ENCODE peak calls at places on chromosomes 4 and X, in six cellular contexts. T is HCT116; O is fibroblast of lung; W is CD8-positive, alpha-beta memory T cell; C is GM23338; B is body of pancreas. R is an unnamed sample.

GRCh38 chrX:97685753-97686152 is 802.0 kb downstream of the RPA4 start:
- DNase-seq in T (peak; percentile 13), O (peak; percentile 23), W (no peak), C (peak; percentile 44), B (peak; percentile 11), R (peak; percentile 0)

GRCh38 chrX:118974088-118974907 is at the start of gene LONRF3:
- DNase-seq in T (no peak), O (peak; percentile 28), W (peak; percentile 57), C (no peak), B (peak; percentile 74), R (peak; percentile 36)

GRCh38 chr4:162016991-162017390 is 146.8 kb downstream of the FSTL5 start:
- DNase-seq in T (no peak), O (no peak), W (no peak), C (no peak), B (no peak), R (no peak)

GRCh38 chr4:183906486-183906735 is 1.3 kb downstream of the STOX2 start:
- DNase-seq in T (no peak), O (no peak), W (no peak), C (no peak), B (peak; percentile 18), R (no peak)

GRCh38 chrX:70755850-70756249 is 152.7 kb downstream of the TEX11 start:
- DNase-seq in T (no peak), O (no peak), W (peak; percentile 46), C (peak; percentile 62), B (no peak), R (no peak)

GRCh38 chr4:137700072-137700471 is 167.8 kb upstream of the PCDH18 start:
- DNase-seq in T (no peak), O (peak; percentile 47), W (no peak), C (no peak), B (no peak), R (peak; percentile 68)

GRCh38 chr4:725368-726234 is 20.0 kb downstream of the PCGF3 start:
- DNase-seq in T (no peak), O (no peak), W (no peak), C (no peak), B (no peak), R (no peak)

GRCh38 chrX:138925330-138925729 is 213.8 kb upstream of the FGF13 start:
- DNase-seq in T (no peak), O (peak; percentile 95), W (no peak), C (no peak), B (no peak), R (peak; percentile 61)

GRCh38 chr4:10783351-10783750 is 98.8 kb upstream of the CLNK start:
- DNase-seq in T (no peak), O (peak; percentile 86), W (no peak), C (no peak), B (no peak), R (no peak)

GRCh38 chr4:128107766-128108165 is 46.7 kb downstream of the LARP1B start:
- DNase-seq in T (no peak), O (peak; percentile 92), W (no peak), C (no peak), B (no peak), R (no peak)

GRCh38 chr4:101933855-101934254 is 143.3 kb downstream of the BANK1 start:
- DNase-seq in T (no peak), O (no peak), W (no peak), C (no peak), B (no peak), R (no peak)

GRCh38 chrX:44874481-44875184 is 1.6 kb downstream of the KDM6A start:
- DNase-seq in T (no peak), O (peak; percentile 57), W (peak; percentile 65), C (peak; percentile 39), B (no peak), R (peak; percentile 36)

GRCh38 chrX:154435171-154435733 is 1.7 kb upstream of the GDI1 start:
- DNase-seq in T (no peak), O (no peak), W (no peak), C (no peak), B (no peak), R (no peak)

GRCh38 chr4:184364100-184364921 is 110.0 kb downstream of the IRF2 start:
- DNase-seq in T (no peak), O (no peak), W (no peak), C (no peak), B (no peak), R (no peak)

GRCh38 chr4:154559141-154559841 is 3.5 kb upstream of the FGB start:
- DNase-seq in T (peak; percentile 44), O (peak; percentile 60), W (no peak), C (peak; percentile 80), B (no peak), R (peak; percentile 15)

GRCh38 chr4:164229255-164229654 is 524.7 kb upstream of the SMIM31 start:
- DNase-seq in T (no peak), O (no peak), W (no peak), C (no peak), B (no peak), R (no peak)

GRCh38 chr4:124530464-124531077 is 182.0 kb downstream of the ANKRD50 start:
- DNase-seq in T (no peak), O (no peak), W (no peak), C (no peak), B (no peak), R (no peak)

GRCh38 chr4:52369649-52370048 is 289.5 kb downstream of the USP46 start:
- DNase-seq in T (no peak), O (no peak), W (no peak), C (peak; percentile 9), B (no peak), R (no peak)

GRCh38 chrX:149006235-149006634 is 498.9 kb downstream of the IDS start:
- DNase-seq in T (no peak), O (no peak), W (no peak), C (no peak), B (no peak), R (no peak)

GRCh38 chr4:163395758-163396157 is 52.1 kb downstream of the NPY5R start:
- DNase-seq in T (no peak), O (no peak), W (no peak), C (no peak), B (no peak), R (no peak)

GRCh38 chrX:68685722-68686683 is 38.5 kb downstream of the STARD8 start:
- DNase-seq in T (no peak), O (peak; percentile 63), W (no peak), C (peak; percentile 72), B (no peak), R (no peak)

GRCh38 chr4:179762840-179763239 is 2320.6 kb upstream of the AGA start:
- DNase-seq in T (no peak), O (no peak), W (no peak), C (no peak), B (no peak), R (no peak)

GRCh38 chr4:24219171-24219570 is 329.3 kb upstream of the PPARGC1A start:
- DNase-seq in T (no peak), O (peak; percentile 33), W (no peak), C (no peak), B (peak; percentile 19), R (no peak)

GRCh38 chr4:120198411-120198810 is 131.8 kb upstream of the MAD2L1 start:
- DNase-seq in T (no peak), O (peak; percentile 65), W (no peak), C (no peak), B (no peak), R (no peak)

GRCh38 chr4:147103403-147103946 is 157.8 kb upstream of the TTC29 start:
- DNase-seq in T (no peak), O (peak; percentile 98), W (no peak), C (no peak), B (no peak), R (peak; percentile 68)

GRCh38 chr4:177907736-177908424 is 465.6 kb upstream of the AGA start:
- DNase-seq in T (no peak), O (no peak), W (no peak), C (peak; percentile 7), B (no peak), R (no peak)

GRCh38 chrX:12080265-12080664 is 58.0 kb upstream of the FRMPD4 start:
- DNase-seq in T (no peak), O (peak; percentile 23), W (no peak), C (peak; percentile 72), B (no peak), R (no peak)

GRCh38 chr4:164536829-164537228 is 217.1 kb upstream of the SMIM31 start:
- DNase-seq in T (peak; percentile 48), O (peak; percentile 98), W (no peak), C (no peak), B (no peak), R (no peak)

GRCh38 chr4:6272863-6273660 is 3.4 kb downstream of the WFS1 start:
- DNase-seq in T (no peak), O (peak; percentile 90), W (no peak), C (no peak), B (no peak), R (peak; percentile 72)

GRCh38 chr4:78059524-78059889 is 2.4 kb downstream of the FRAS1 start:
- DNase-seq in T (peak; percentile 84), O (peak; percentile 76), W (no peak), C (peak; percentile 97), B (peak; percentile 66), R (peak; percentile 14)
- H3K4me3 ChIP-seq in T (peak overlapping the region; percentile 70), O (no peak overlapping the region), W (no peak overlapping the region), C (peak overlapping the region; percentile 95), B (no peak overlapping the region), R (no peak overlapping the region)

GRCh38 chr4:2406406-2406805 is 12.0 kb downstream of the ZFYVE28 start:
- DNase-seq in T (no peak), O (no peak), W (no peak), C (no peak), B (no peak), R (no peak)
- H3K4me1 ChIP-seq in T (peaks cover 28% of the 10 kb centered on the region), O (peaks cover 3% of the 10 kb centered on the region), W (peaks cover 41% of the 10 kb centered on the region), C (peaks cover 23% of the 10 kb centered on the region), B (peaks cover 16% of the 10 kb centered on the region), R (no peaks in the 10 kb centered on the region)

GRCh38 chr4:123401466-123402175 is 5.0 kb downstream of the SPRY1 start:
- DNase-seq in T (no peak), O (no peak), W (no peak), C (no peak), B (no peak), R (no peak)
- H3K27ac ChIP-seq in T (no peak overlapping the region), O (peak overlapping the region; percentile 57), W (no peak overlapping the region), C (no peak overlapping the region), B (peak overlapping the region; percentile 13), R (no peak overlapping the region)

GRCh38 chr4:151455212-151455611 is 46.2 kb downstream of the FHIP1A start:
- DNase-seq in T (no peak), O (no peak), W (no peak), C (peak; percentile 45), B (no peak), R (no peak)

GRCh38 chr4:151460434-151460833 is 51.5 kb downstream of the FHIP1A start:
- DNase-seq in T (no peak), O (no peak), W (no peak), C (no peak), B (no peak), R (no peak)

GRCh38 chr4:151459380-151459779 is 50.4 kb downstream of the FHIP1A start:
- DNase-seq in T (no peak), O (no peak), W (no peak), C (no peak), B (no peak), R (no peak)

GRCh38 chr4:151458148-151458547 is 49.2 kb downstream of the FHIP1A start:
- DNase-seq in T (no peak), O (peak; percentile 10), W (no peak), C (no peak), B (peak; percentile 42), R (no peak)

DNA sequence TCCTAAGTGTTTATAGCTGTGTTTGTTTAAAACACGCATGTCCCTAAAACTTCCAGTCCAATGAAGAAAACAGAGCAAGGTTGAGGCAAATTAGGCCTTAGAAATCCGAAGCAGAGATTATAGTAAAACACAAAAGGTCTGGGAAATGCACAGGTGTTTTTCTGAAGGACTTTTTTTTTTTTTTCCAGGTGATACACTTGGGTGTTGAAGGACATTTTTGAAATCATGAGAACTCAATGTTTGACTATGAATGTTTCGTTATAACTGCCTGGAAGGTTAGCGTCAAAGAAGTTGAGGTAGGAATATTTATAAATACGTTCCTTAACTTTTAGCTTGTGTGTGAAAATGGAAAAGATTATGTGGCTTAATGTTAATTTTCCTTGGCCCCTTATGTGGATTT is 45.5 kb downstream of the FHIP1A start:
- DNase-seq in T (no peak), O (no peak), W (no peak), C (no peak), B (no peak), R (no peak)
- H3K4me3 ChIP-seq in T (no peak overlapping the region), O (no peak overlapping the region), W (no peak overlapping the region), C (no peak overlapping the region), B (no peak overlapping the region), R (no peak overlapping the region)